ENCODE peak calls at places on chromosomes 13 and 19, in six cellular contexts. B is IMR-90, X is H1, C is HCT116, K is GM23338, O is mammary epithelial cell. A is an unnamed sample.

GRCh38 chr19:39352549-39353285 is 10.5 kb downstream of the SAMD4B start:
- DNase-seq in C (no peak), K (no peak), B (no peak), X (no peak), O (no peak), A (no peak)

GRCh38 chr13:32622827-32623226 is 36.6 kb downstream of the PDS5B start:
- DNase-seq in C (no peak), B (no peak), O (no peak), X (no peak), K (no peak), A (no peak)

GRCh38 chr19:46990998-46991676 is 28.5 kb upstream of the NPAS1 start:
- DNase-seq in K (peak), X (peak), B (peak), O (peak), C (peak), A (peak)

GRCh38 chr13:90787007-90787406 is 560.5 kb upstream of the MIR17HG start:
- DNase-seq in B (no peak), K (no peak), O (no peak), X (no peak), C (no peak), A (peak)

GRCh38 chr19:38168632-38169031 is 55.4 kb downstream of the DPF1 start:
- DNase-seq in C (no peak), K (peak), X (no peak), O (no peak), B (no peak), A (no peak)

GRCh38 chr19:13493516-13494310 is 12.6 kb downstream of the CACNA1A start:
- DNase-seq in X (no peak), O (no peak), C (no peak), B (peak), K (no peak), A (no peak)

GRCh38 chr19:46372901-46373572 is 26.1 kb downstream of the PPP5C start:
- DNase-seq in C (no peak), X (peak), K (peak), O (no peak), B (no peak), A (peak)

GRCh38 chr13:43784491-43784890 is 2.3 kb downstream of the ENOX1 start:
- DNase-seq in B (no peak), C (no peak), X (no peak), O (no peak), K (no peak), A (no peak)

GRCh38 chr13:90395348-90395747 is 952.1 kb upstream of the MIR17HG start:
- DNase-seq in C (no peak), X (no peak), O (no peak), K (no peak), B (no peak), A (no peak)

GRCh38 chr19:30076751-30077670 is 135.0 kb downstream of the URI1 start:
- DNase-seq in B (no peak), X (no peak), O (no peak), K (no peak), C (no peak), A (no peak)

GRCh38 chr19:44891016-44891882 is at the start of gene TOMM40:
- DNase-seq in K (peak), C (no peak), O (no peak), B (peak), X (peak), A (peak)

GRCh38 chr13:97328222-97328790 is 105.7 kb upstream of the RAP2A start:
- DNase-seq in K (peak), B (peak), C (no peak), X (no peak), O (peak), A (peak)

GRCh38 chr19:10412257-10412977 is 7.9 kb upstream of the PDE4A start:
- DNase-seq in C (no peak), O (no peak), X (no peak), B (no peak), K (no peak), A (no peak)

GRCh38 chr19:1503089-1503924 is 9.5 kb downstream of the ADAMTSL5 start:
- DNase-seq in O (no peak), X (peak), C (no peak), B (peak), K (peak), A (no peak)

GRCh38 chr19:16386619-16387240 is 62.1 kb downstream of the KLF2 start:
- DNase-seq in C (peak), O (peak), K (peak), X (no peak), B (peak), A (peak)

GRCh38 chr13:41854758-41855157 is 106.2 kb downstream of the VWA8 start:
- DNase-seq in C (no peak), O (no peak), K (no peak), B (peak), X (no peak), A (no peak)

GRCh38 chr19:43479226-43479625 is 13.8 kb upstream of the LYPD3 start:
- DNase-seq in K (no peak), O (no peak), B (no peak), X (no peak), C (no peak), A (no peak)

GRCh38 chr19:18392417-18392816 is 5.0 kb downstream of the LRRC25 start:
- DNase-seq in B (no peak), X (no peak), C (no peak), K (no peak), O (no peak), A (peak)

GRCh38 chr19:50794778-50795664 is 4.8 kb downstream of the ACP4 start:
- DNase-seq in B (no peak), O (no peak), K (peak), C (no peak), X (peak), A (no peak)

GRCh38 chr19:2385053-2385721 is 25.1 kb downstream of the TMPRSS9 start:
- DNase-seq in K (peak), X (peak), O (peak), C (peak), B (peak), A (peak)

GRCh38 chr13:98766120-98766519 is 13.6 kb upstream of the SLC15A1 start:
- DNase-seq in O (no peak), K (no peak), X (no peak), B (no peak), C (no peak), A (no peak)

GRCh38 chr19:18856385-18857126 is 24.8 kb downstream of the UPF1 start:
- DNase-seq in B (no peak), K (peak), O (peak), C (no peak), X (no peak), A (no peak)

GRCh38 chr19:18756896-18757295 is 34.2 kb downstream of the COMP start:
- DNase-seq in C (no peak), O (peak), B (no peak), K (no peak), X (no peak), A (no peak)

GRCh38 chr13:94552095-94552494 is 43.9 kb downstream of the TGDS start:
- DNase-seq in X (no peak), B (no peak), O (no peak), C (no peak), K (no peak), A (no peak)

GRCh38 chr19:58054792-58055482 is 4.1 kb upstream of the ZNF135 start:
- DNase-seq in O (no peak), C (no peak), X (peak), K (peak), B (peak), A (peak)

GRCh38 chr19:51166846-51167490 is 24.9 kb downstream of the SIGLEC7 start:
- DNase-seq in K (no peak), B (no peak), C (no peak), X (no peak), O (no peak), A (no peak)

GRCh38 chr19:44111910-44112463 is 1.2 kb upstream of the ZNF225 start:
- DNase-seq in K (peak), O (peak), B (peak), X (peak), C (no peak), A (peak)

GRCh38 chr19:52492991-52493470 is 34.4 kb upstream of the ZNF808 start:
- DNase-seq in B (no peak), X (peak), C (no peak), O (no peak), K (peak), A (no peak)

GRCh38 chr13:101453784-101454201 is 1.3 kb downstream of the ITGBL1 start:
- DNase-seq in X (no peak), C (no peak), K (peak), O (peak), B (no peak), A (no peak)

GRCh38 chr13:106753241-106753640 is 185.3 kb upstream of the ARGLU1 start:
- DNase-seq in C (no peak), K (no peak), B (no peak), O (no peak), X (no peak), A (no peak)

GRCh38 chr19:49556412-49557398 is 23.7 kb downstream of the NOSIP start:
- DNase-seq in X (peak), B (no peak), O (no peak), C (no peak), K (peak), A (no peak)

GRCh38 chr19:1113278-1113985 is 9.6 kb downstream of the GPX4 start:
- DNase-seq in O (peak), C (peak), B (peak), X (peak), K (peak), A (peak)

GRCh38 chr19:17718467-17718987 is 753 bp upstream of the MAP1S start:
- DNase-seq in X (no peak), O (no peak), C (no peak), K (no peak), B (no peak), A (no peak)

GRCh38 chr19:49469828-49470614 is 4.0 kb upstream of the FLT3LG start:
- DNase-seq in O (no peak), X (no peak), C (no peak), K (peak), B (peak), A (no peak)

GRCh38 chr19:48899781-48900476 is at the start of gene NUCB1:
- DNase-seq in X (peak), B (peak), K (peak), O (peak), C (peak), A (peak)

GRCh38 chr19:14434543-14435319 is 1.6 kb downstream of the PKN1 start:
- DNase-seq in O (peak), B (peak), X (no peak), K (no peak), C (no peak), A (peak)

GRCh38 chr19:4354282-4354681 is 10.9 kb downstream of the MPND start:
- DNase-seq in B (no peak), K (no peak), X (no peak), C (no peak), O (no peak), A (no peak)

GRCh38 chr13:46321494-46322225 is 65.4 kb downstream of the RUBCNL start:
- DNase-seq in C (peak), X (peak), B (peak), K (peak), O (peak), A (peak)

GRCh38 chr13:111421216-111421615 is 100.8 kb downstream of the TEX29 start:
- DNase-seq in C (no peak), O (no peak), K (no peak), B (no peak), X (no peak), A (no peak)
- H2AFZ ChIP-seq in C (no peak), O (no peak), K (no peak), B (no peak), X (no peak), A (no peak)

GRCh38 chr13:25286969-25287961 is at the start of gene MTMR6:
- DNase-seq in O (peak), K (peak), B (peak), X (peak), C (peak), A (peak)

GRCh38 chr13:25281937-25282332 is 5.4 kb downstream of the MTMR6 start:
- DNase-seq in K (no peak), C (no peak), O (no peak), B (no peak), X (no peak), A (no peak)

GRCh38 chr13:25281193-25281936 is 5.9 kb downstream of the MTMR6 start:
- DNase-seq in K (no peak), B (peak), C (no peak), O (no peak), X (no peak), A (no peak)

GRCh38 chr13:25288966-25289365 is 1.7 kb upstream of the MTMR6 start:
- DNase-seq in O (no peak), X (no peak), B (no peak), K (no peak), C (no peak), A (no peak)

GRCh38 chr13:25286308-25286968 is 850 bp downstream of the MTMR6 start:
- DNase-seq in K (peak), C (no peak), O (peak), X (no peak), B (peak), A (peak)
- H2AFZ ChIP-seq in K (peak), C (no peak), O (peak), X (peak), B (peak), A (peak)

GRCh38 chr19:31145021-31145420 is 204.2 kb downstream of the TSHZ3 start:
- DNase-seq in C (no peak), O (no peak), K (no peak), B (no peak), X (no peak), A (no peak)
- H2AFZ ChIP-seq in C (no peak), O (no peak), K (no peak), B (no peak), X (no peak), A (no peak)

GRCh38 chr13:110306960-110307696 is at the start of the genes COL4A1 and COL4A2:
- DNase-seq in C (no peak), K (peak), O (peak), X (no peak), B (peak), A (peak)
- H2AFZ ChIP-seq in C (no peak), K (peak), O (peak), X (peak), B (peak), A (peak)

DNA sequence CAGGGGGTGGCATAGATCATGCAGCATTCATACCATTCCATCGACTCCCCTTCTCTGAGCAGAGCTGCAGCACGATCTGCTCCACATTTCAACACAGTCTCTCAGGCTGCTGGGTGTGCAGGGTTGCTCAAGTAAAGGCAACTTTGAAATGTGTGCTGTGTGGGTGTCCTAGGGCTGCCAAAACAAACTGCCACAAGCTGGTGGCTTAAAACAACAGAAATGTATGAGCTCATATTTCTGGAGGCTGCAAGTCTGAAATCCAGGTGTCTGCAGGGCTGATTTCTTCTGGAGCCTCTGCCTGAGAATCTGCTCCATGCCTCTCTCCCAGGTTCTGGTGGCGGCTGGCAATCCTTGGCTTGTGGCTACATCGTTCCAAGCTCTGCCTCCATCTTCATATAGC is 63.7 kb upstream of the WDFY2 start:
- DNase-seq in X (no peak), C (no peak), O (peak), B (peak), K (no peak), A (peak)
- H2AFZ ChIP-seq in X (no peak), C (no peak), O (peak), B (peak), K (peak), A (no peak)

GRCh38 chr19:34999498-35000337 is at the start of gene GRAMD1A:
- DNase-seq in O (peak), X (peak), C (peak), K (peak), B (peak), A (peak)

GRCh38 chr19:34994643-34995471 is 5.3 kb upstream of the GRAMD1A start:
- DNase-seq in O (no peak), C (no peak), X (no peak), B (no peak), K (no peak), A (no peak)

GRCh38 chr19:34995551-34995950 is 4.6 kb upstream of the GRAMD1A start:
- DNase-seq in K (no peak), O (no peak), X (no peak), B (no peak), C (no peak), A (no peak)

GRCh38 chr19:34998777-34999497 is 1.2 kb upstream of the GRAMD1A start:
- DNase-seq in C (no peak), B (no peak), K (peak), O (no peak), X (peak), A (no peak)

GRCh38 chr19:34996978-34997640 is 3.0 kb upstream of the GRAMD1A start:
- DNase-seq in K (no peak), O (no peak), X (no peak), B (no peak), C (no peak), A (no peak)
- H2AFZ ChIP-seq in K (peak), O (no peak), X (no peak), B (no peak), C (no peak), A (no peak)

DNA sequence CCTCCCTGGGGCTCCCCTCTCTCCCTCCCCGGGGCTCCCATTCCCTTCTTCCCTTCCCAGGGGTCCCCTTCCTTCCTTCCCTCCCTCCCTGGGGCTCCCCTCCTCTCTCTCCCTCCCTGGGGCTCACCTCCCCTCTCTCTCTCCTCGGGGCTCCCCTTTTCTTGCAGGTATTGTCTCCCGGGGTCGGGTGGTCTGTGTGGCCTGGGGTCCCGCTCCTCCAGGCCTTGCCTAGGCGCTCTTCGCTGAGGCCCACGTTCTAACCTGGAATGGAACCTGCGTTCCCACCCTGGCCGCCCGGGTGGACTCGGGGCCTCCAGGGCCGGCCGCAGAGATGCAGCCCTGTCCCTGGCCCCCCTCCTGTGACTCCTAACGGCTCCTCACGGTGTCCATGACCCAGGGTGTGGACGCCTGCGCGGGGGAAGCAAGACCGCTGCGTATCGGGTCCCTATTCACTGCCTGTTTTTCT is 940 bp upstream of the DCUN1D2 start:
- DNase-seq in K (peak), B (peak), O (peak), X (peak), C (no peak), A (no peak)
- H2AFZ ChIP-seq in K (no peak), B (peak), O (peak), X (no peak), C (no peak), A (no peak)

GRCh38 chr13:111503905-111504695 is 183.7 kb downstream of the TEX29 start:
- DNase-seq in O (no peak), K (no peak), X (no peak), B (no peak), C (no peak), A (no peak)

GRCh38 chr13:111506131-111506530 is 185.7 kb downstream of the TEX29 start:
- DNase-seq in C (no peak), B (no peak), O (no peak), X (no peak), K (no peak), A (no peak)

GRCh38 chr13:111503376-111503775 is 182.9 kb downstream of the TEX29 start:
- DNase-seq in O (no peak), C (no peak), X (no peak), K (no peak), B (no peak), A (no peak)

GRCh38 chr13:111505175-111505777 is 184.8 kb downstream of the TEX29 start:
- DNase-seq in K (peak), O (no peak), B (no peak), X (peak), C (peak), A (no peak)

DNA sequence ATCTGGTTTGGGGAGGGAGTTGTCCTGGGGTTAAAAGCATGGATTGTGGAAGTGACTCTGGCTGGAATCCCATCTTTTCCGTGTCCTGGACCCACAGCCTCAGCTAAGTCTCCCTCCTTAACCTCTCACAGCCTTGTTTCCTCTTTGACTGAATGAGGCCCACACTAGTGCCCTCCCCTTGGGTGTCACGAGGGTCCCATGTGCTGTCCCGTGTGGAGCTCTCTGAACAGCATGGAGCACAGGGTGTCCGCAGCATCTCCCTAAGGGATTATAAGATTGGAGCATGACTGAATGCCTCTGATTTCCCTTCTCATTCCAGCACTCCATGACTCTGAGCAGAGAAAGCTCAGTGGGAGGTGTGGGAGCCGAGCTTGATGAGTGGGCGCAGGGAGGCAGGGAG is 182.5 kb downstream of the TEX29 start:
- DNase-seq in X (no peak), O (no peak), K (no peak), C (no peak), B (no peak), A (no peak)
- H2AFZ ChIP-seq in X (no peak), O (no peak), K (no peak), C (no peak), B (no peak), A (no peak)

GRCh38 chr19:31214086-31214485 is 135.2 kb downstream of the TSHZ3 start:
- DNase-seq in X (no peak), C (no peak), B (peak), K (no peak), O (peak), A (peak)
- H2AFZ ChIP-seq in X (peak), C (no peak), B (peak), K (no peak), O (peak), A (peak)

GRCh38 chr13:75544681-75545333 is 4.8 kb upstream of the UCHL3 start:
- DNase-seq in X (no peak), O (peak), C (no peak), B (peak), K (no peak), A (peak)

GRCh38 chr13:75547917-75548316 is 1.7 kb upstream of the UCHL3 start:
- DNase-seq in X (no peak), K (no peak), O (peak), B (peak), C (no peak), A (peak)

GRCh38 chr13:75541287-75541686 is 3.6 kb upstream of the COMMD6 start:
- DNase-seq in B (peak), C (no peak), K (no peak), O (no peak), X (no peak), A (no peak)

GRCh38 chr13:75537401-75538365 is at the start of gene COMMD6:
- DNase-seq in K (peak), X (peak), O (peak), B (peak), C (peak), A (peak)

DNA sequence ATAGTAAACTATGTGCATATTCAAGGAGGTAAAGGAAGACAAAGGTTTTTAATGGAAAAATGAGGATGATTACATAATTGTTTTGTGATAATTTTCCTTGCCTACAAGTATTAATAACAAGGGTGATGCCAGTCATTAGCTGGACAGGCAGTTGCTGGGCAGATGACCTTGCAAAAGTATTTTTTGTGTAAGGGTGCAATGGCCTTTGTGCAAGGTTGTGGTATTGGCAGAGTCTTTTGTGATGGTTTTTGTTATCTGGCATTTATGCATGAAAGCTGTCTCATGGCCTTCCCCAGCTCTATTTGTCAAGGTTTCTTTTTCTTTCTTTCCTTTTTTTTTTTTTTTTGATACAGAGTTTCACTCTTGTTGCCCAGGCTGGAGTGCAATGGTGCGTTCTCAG is 4.3 kb upstream of the COMMD6 start:
- DNase-seq in X (no peak), B (no peak), K (no peak), C (no peak), O (no peak), A (no peak)
- H2AFZ ChIP-seq in X (no peak), B (no peak), K (no peak), C (no peak), O (no peak), A (no peak)

A was measured in astrocyte.